ENCODE peak calls at places on chromosomes 2 and 18, in five cellular contexts. N is kidney epithelial cell, G is psoas muscle, U is HL-60, F is body of pancreas. D is an unnamed sample.

GRCh38 chr2:6788614-6789013 is 77.1 kb downstream of the CMPK2 start:
- DNase-seq in G (no peak), N (no peak), F (no peak), U (no peak), D (no peak)

GRCh38 chr2:179410552-179411356 is 146.1 kb upstream of the SESTD1 start:
- DNase-seq in U (peak), F (peak), G (no peak), N (no peak), D (peak)

GRCh38 chr18:25862881-25863600 is 227.4 kb downstream of the SS18 start:
- DNase-seq in U (no peak), G (no peak), F (no peak), N (no peak), D (no peak)

GRCh38 chr2:866009-866680 is 84.5 kb upstream of the SNTG2 start:
- DNase-seq in N (no peak), U (no peak), F (no peak), G (no peak), D (no peak)

GRCh38 chr2:141770511-141770910 is 360.3 kb downstream of the LRP1B start:
- DNase-seq in U (no peak), N (no peak), G (no peak), F (no peak), D (no peak)

GRCh38 chr2:124908411-124908810 is 883.3 kb downstream of the CNTNAP5 start:
- DNase-seq in G (no peak), F (no peak), N (no peak), U (no peak), D (peak)

GRCh38 chr2:218255441-218255840 is 5.4 kb upstream of the GPBAR1 start:
- DNase-seq in F (no peak), U (no peak), G (no peak), N (no peak), D (no peak)

GRCh38 chr2:80930777-80931176 is 626.2 kb upstream of the LRRTM1 start:
- DNase-seq in U (no peak), F (no peak), G (no peak), N (no peak), D (no peak)

GRCh38 chr18:58784601-58785137 is 80.0 kb upstream of the ZNF532 start:
- DNase-seq in U (no peak), F (no peak), G (no peak), N (no peak), D (no peak)

GRCh38 chr2:8487461-8487932 is 194.4 kb upstream of the ID2 start:
- DNase-seq in U (no peak), G (no peak), F (no peak), N (no peak), D (no peak)

GRCh38 chr18:6211174-6211504 is 203.6 kb downstream of the L3MBTL4 start:
- DNase-seq in N (no peak), U (no peak), F (no peak), G (no peak), D (no peak)

GRCh38 chr2:231364961-231365810 is 30.3 kb upstream of the B3GNT7 start:
- DNase-seq in G (no peak), U (no peak), F (no peak), N (no peak), D (peak)

GRCh38 chr2:88737385-88737784 is 45.9 kb downstream of the RPIA start:
- DNase-seq in G (no peak), F (no peak), U (no peak), N (no peak), D (peak)

GRCh38 chr2:55431982-55432627 is 12.4 kb upstream of the CCDC88A start:
- DNase-seq in G (no peak), F (no peak), N (no peak), U (no peak), D (peak)

GRCh38 chr18:24446453-24446852 is 14.0 kb upstream of the HRH4 start:
- DNase-seq in G (no peak), U (no peak), F (no peak), N (no peak), D (no peak)

GRCh38 chr2:132901661-132902060 is 231.7 kb upstream of the LYPD1 start:
- DNase-seq in G (no peak), N (no peak), F (no peak), U (no peak), D (peak)

GRCh38 chr18:22102948-22103663 is 66.3 kb upstream of the GATA6 start:
- DNase-seq in U (peak), G (no peak), N (no peak), F (no peak), D (no peak)

GRCh38 chr18:42525905-42526304 is 570.9 kb downstream of the PIK3C3 start:
- DNase-seq in G (no peak), U (no peak), F (peak), N (no peak), D (no peak)

GRCh38 chr2:182426915-182427233 is at the start of gene PDE1A:
- DNase-seq in U (no peak), G (no peak), N (no peak), F (no peak), D (peak)

GRCh38 chr2:239811001-239811798 is 213.9 kb downstream of the NDUFA10 start:
- DNase-seq in N (no peak), U (no peak), F (no peak), G (no peak), D (peak)

GRCh38 chr2:225274751-225275150 is 124.8 kb upstream of the NYAP2 start:
- DNase-seq in F (peak), U (no peak), G (no peak), N (no peak), D (peak)

GRCh38 chr2:105804266-105804665 is 59.6 kb downstream of the NCK2 start:
- DNase-seq in U (no peak), N (no peak), G (no peak), F (no peak), D (peak)

DNA sequence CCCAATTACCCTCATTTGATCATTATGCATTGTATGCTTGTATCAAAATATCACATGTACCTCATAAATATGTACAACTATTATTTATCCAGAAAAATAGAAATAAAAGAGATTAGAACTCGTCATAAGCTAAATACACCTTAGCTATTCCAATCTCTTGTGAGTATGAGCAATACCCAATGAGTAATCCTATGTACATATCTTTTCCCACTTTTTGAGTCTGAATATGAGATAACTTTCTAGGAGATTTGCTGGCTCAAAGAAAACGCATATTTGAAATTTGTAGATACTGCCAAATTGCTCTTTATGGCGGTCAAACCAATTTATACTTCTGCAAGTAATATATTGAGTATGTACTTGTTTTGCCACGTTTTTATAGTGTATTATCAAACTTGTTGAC is 24.1 kb downstream of the PRKD3 start:
- DNase-seq in N (no peak), F (no peak), G (no peak), U (no peak), D (peak)
- H3K4me3 ChIP-seq in N (no peak), F (no peak), G (no peak), U (no peak), D (no peak)

GRCh38 chr2:164840930-164841718 is 499 bp downstream of the COBLL1 start:
- DNase-seq in U (no peak), G (peak), N (no peak), F (peak), D (peak)
- TF ChIP-seq CTCF in U (no peak), G (peak), N (peak), F (no peak), D (peak)

GRCh38 chr18:75206637-75207297 is 2.2 kb downstream of the PTGR3 start:
- DNase-seq in G (no peak), F (no peak), N (no peak), U (no peak), D (no peak)
- H3K4me3 ChIP-seq in G (peak), F (no peak), N (no peak), U (peak), D (peak)

GRCh38 chr2:4175343-4175742 is 472.0 kb downstream of the DCDC2C start:
- DNase-seq in U (no peak), G (no peak), F (no peak), N (no peak), D (no peak)
- TF ChIP-seq CTCF in U (no peak), G (no peak), F (no peak), N (no peak), D (no peak)

DNA sequence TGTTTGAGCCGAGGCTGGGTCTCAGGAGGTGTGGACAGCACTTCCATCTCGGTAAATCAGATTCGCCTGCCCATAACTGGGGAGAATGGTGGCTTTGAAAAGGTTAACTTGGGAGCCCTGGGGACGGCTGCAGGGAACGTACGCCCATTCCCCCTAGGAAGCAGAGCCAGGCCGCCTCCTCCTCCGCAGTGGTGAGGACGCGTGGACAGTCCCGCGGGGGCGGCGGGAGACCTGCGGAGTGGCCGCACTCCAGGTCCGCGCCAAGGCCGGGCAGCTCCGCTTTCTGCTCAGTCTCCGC is 845 bp upstream of the MYCN start:
- DNase-seq in F (peak), N (no peak), U (no peak), G (peak), D (no peak)
- H3K4me3 ChIP-seq in F (no peak), N (peak), U (no peak), G (peak), D (no peak)

DNA sequence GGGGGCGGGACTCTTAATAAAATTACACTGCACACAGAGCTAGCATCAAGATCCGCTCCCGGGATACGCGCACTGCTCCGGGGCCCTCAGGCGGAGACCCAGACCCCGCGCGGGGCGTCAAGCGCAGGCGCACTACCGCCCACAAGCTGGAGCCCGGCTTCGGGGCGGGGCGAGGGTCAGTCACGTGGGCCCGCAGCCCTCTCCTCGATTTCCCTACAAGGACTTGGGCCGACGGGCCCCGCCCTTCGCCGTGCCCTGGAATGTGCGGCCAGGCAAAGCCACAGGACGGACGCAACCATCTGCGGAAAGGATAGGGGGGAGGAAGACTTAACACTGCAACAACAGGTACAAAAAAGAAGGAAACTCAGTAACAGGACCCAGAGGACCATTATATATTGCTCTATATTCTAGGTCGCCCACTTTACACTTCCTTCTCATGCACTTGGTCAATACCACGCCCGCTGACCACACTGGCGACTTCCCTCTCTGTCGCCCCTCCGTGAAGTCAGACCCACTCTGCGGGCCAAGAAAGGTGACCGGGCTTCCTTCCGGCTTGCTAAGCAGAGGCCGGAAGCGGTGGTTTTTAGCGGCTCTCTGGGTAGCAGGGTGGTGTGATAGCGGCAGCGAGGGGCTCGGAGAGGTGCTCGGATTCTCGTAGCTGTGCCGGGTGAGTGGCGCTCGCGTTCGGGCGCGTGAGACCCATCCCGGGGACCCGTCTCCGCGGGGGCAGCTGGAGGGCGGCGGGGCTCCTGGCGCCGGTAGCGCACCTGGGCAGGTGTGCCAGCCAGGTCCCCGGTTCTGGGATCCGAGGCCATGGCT is at the start of gene MYL12A:
- DNase-seq in N (peak), U (peak), F (peak), G (peak), D (peak)
- TF ChIP-seq CTCF in N (no peak), U (no peak), F (peak), G (no peak), D (no peak)

GRCh38 chr2:186484062-186484735 is 1.9 kb upstream of the ZC3H15 start:
- DNase-seq in G (no peak), F (no peak), N (no peak), U (no peak), D (no peak)
- H3K4me3 ChIP-seq in G (peak), F (no peak), N (no peak), U (peak), D (no peak)

GRCh38 chr2:153589586-153589985 is 111.0 kb upstream of the RPRM start:
- DNase-seq in G (no peak), F (no peak), N (no peak), U (no peak), D (no peak)

GRCh38 chr2:153588408-153588807 is 109.8 kb upstream of the RPRM start:
- DNase-seq in G (no peak), U (no peak), N (no peak), F (no peak), D (no peak)

DNA sequence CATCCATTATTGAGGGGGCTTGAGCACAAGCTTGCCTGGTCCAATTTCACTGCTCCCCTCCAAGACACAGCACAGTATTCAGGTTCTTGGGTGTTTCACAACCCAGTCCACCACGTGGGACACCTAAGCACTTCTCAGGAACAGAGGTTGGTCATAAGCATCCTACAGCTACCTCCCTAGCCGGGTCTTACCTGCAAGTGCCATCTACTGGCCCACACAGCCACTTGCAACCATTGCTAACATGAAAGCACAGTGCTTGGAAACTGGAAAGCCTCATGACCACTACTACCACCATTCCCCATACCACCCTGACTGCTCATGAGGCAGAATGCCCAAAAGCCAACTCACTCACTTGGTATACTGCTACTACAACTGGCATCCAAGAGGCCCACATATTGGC is 105.7 kb upstream of the RPRM start:
- DNase-seq in G (no peak), U (no peak), F (no peak), N (no peak), D (no peak)
- TF ChIP-seq CTCF in G (no peak), U (no peak), F (no peak), N (no peak), D (no peak)

GRCh38 chr2:201860541-201861154 is 54.3 kb downstream of the CDK15 start:
- DNase-seq in F (peak), N (no peak), U (peak), G (no peak), D (peak)
- H3K4me3 ChIP-seq in F (no peak), N (no peak), U (no peak), G (no peak), D (no peak)